ENCODE peak calls at places on chromosome 5, in ten cellular contexts. D is cardiac muscle cell; R is dorsolateral prefrontal cortex; H is breast epithelium; C is SJCRH30; N is right atrium auricular region; G is effector memory CD4-positive, alpha-beta T cell; F is PC-3; K is SJSA1; W is CD8-positive, alpha-beta memory T cell. T is an unnamed sample.

GRCh38 chr5:43007246-43007910 is 32.7 kb downstream of the ANXA2R start:
- DNase-seq in D (peak; percentile 96), R (peak; percentile 23), H (no peak), C (peak; percentile 96), N (peak; percentile 81), G (peak; percentile 57), F (peak; percentile 89), K (peak; percentile 85), W (peak; percentile 85), T (peak; percentile 47)

GRCh38 chr5:74665823-74666222 is 19.2 kb upstream of the HEXB start:
- DNase-seq in D (no peak), R (no peak), H (no peak), C (no peak), N (no peak), G (no peak), F (no peak), K (no peak), W (no peak), T (no peak)

GRCh38 chr5:14810282-14810681 is 61.3 kb downstream of the ANKH start:
- DNase-seq in D (no peak), R (no peak), H (no peak), C (no peak), N (no peak), G (no peak), F (no peak), K (no peak), W (no peak), T (no peak)

GRCh38 chr5:147669113-147669869 is 113.2 kb downstream of the JAKMIP2 start:
- DNase-seq in D (no peak), R (peak; percentile 78), H (no peak), C (no peak), N (no peak), G (no peak), F (no peak), K (no peak), W (no peak), T (no peak)

GRCh38 chr5:124410539-124410938 is 335.9 kb downstream of the ZNF608 start:
- DNase-seq in D (no peak), R (no peak), H (no peak), C (no peak), N (no peak), G (no peak), F (no peak), K (no peak), W (no peak), T (no peak)

GRCh38 chr5:34854459-34855174 is 15.7 kb downstream of the TTC23L start:
- DNase-seq in D (no peak), R (no peak), H (no peak), C (no peak), N (no peak), G (no peak), F (peak; percentile 30), K (no peak), W (no peak), T (no peak)

GRCh38 chr5:97635553-97635952 is 452.5 kb upstream of the RIOK2 start:
- DNase-seq in D (no peak), R (no peak), H (no peak), C (no peak), N (no peak), G (no peak), F (no peak), K (no peak), W (no peak), T (no peak)

GRCh38 chr5:150464554-150465012 is 15.0 kb upstream of the RPS14 start:
- DNase-seq in D (peak; percentile 78), R (no peak), H (no peak), C (no peak), N (no peak), G (no peak), F (no peak), K (no peak), W (no peak), T (no peak)

GRCh38 chr5:3593771-3594513 is 1.7 kb upstream of the IRX1 start:
- DNase-seq in D (no peak), R (no peak), H (no peak), C (no peak), N (no peak), G (no peak), F (no peak), K (no peak), W (no peak), T (no peak)

GRCh38 chr5:129174447-129174846 is 79.9 kb downstream of the ISOC1 start:
- DNase-seq in D (no peak), R (no peak), H (no peak), C (no peak), N (no peak), G (no peak), F (no peak), K (no peak), W (no peak), T (no peak)

GRCh38 chr5:61486476-61486875 is 154.4 kb downstream of the ZSWIM6 start:
- DNase-seq in D (no peak), R (no peak), H (no peak), C (peak; percentile 32), N (no peak), G (no peak), F (no peak), K (no peak), W (no peak), T (no peak)

GRCh38 chr5:169171495-169171894 is 129.4 kb downstream of the SLIT3 start:
- DNase-seq in D (no peak), R (no peak), H (no peak), C (no peak), N (no peak), G (no peak), F (no peak), K (no peak), W (no peak), T (no peak)

GRCh38 chr5:93249651-93250289 is 331.2 kb downstream of the NR2F1-AS1 start:
- DNase-seq in D (peak; percentile 78), R (no peak), H (no peak), C (peak; percentile 61), N (no peak), G (no peak), F (peak; percentile 76), K (no peak), W (no peak), T (no peak)

GRCh38 chr5:168916852-168917251 is 337.7 kb upstream of the PANK3 start:
- DNase-seq in D (peak; percentile 45), R (no peak), H (no peak), C (no peak), N (no peak), G (no peak), F (peak; percentile 9), K (no peak), W (no peak), T (no peak)

GRCh38 chr5:16976625-16977008 is 40.5 kb upstream of the MYO10 start:
- DNase-seq in D (no peak), R (no peak), H (no peak), C (no peak), N (no peak), G (no peak), F (no peak), K (no peak), W (no peak), T (no peak)

DNA sequence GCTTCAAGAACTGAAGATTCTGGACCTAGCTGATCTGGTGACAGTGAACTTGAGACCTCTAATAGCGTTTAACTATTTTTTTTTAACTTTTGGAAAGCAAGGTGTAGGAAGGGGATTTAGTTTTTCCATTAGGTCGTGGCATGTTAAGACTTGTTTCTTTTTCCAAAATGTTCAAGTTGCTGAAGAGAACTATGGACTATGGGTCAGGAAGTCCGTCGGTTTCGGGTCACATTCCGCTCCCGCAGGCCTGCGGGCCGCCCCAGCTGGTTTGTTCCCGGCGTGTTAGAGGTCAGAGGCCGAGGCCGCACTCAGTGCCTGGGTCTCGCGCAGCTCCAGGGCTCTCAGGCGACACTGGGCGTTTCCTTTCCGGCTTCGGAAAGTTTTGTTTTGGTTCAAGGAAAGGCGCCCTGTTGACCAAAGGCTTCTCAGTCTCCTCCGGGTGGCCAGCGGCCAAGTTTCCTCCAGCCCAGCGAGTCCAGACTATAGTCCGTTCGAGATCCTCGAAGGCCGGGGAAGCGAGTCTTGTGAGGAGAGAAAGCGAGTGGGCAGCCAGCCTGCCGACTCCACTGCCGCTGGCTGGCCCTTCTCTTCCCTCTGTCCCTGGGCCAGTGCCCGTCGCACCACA is 586 bp upstream of the FCHO2 start:
- DNase-seq in D (peak; percentile 87), R (peak; percentile 50), H (peak; percentile 71), C (no peak), N (peak; percentile 88), G (peak; percentile 1), F (no peak), K (no peak), W (no peak), T (no peak)
- H3K27ac ChIP-seq in D (peak overlapping the region; percentile 88), R (peak overlapping the region; percentile 97), H (peak overlapping the region; percentile 99), C (peak overlapping the region; percentile 70), N (peak overlapping the region; percentile 97), G (no peak overlapping the region), F (peak overlapping the region; percentile 88), K (peak overlapping the region; percentile 78), W (peak overlapping the region; percentile 74), T (peak overlapping the region; percentile 97)

DNA sequence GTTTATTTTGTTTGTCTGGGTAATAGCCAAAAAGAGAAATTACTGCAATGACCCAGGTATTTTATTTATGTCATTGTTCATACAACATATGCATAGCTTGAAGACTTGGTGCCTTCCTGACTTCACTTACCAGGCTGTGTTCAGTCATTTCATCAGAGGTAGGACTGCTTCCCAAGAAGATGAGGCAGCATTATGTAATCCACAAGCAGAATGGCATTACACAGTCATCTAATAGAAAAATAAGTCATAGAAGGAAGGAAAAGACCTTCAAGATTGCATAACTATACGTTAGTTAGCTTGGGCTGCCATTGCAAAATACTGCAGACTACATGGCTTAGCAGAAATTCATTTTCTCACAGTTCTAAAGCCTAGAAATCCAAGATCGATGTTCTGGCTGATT is 167.5 kb downstream of the NMUR2 start:
- DNase-seq in D (no peak), R (no peak), H (no peak), C (no peak), N (no peak), G (no peak), F (no peak), K (no peak), W (no peak), T (no peak)
- H3K27ac ChIP-seq in D (no peak overlapping the region), R (no peak overlapping the region), H (no peak overlapping the region), C (no peak overlapping the region), N (no peak overlapping the region), G (no peak overlapping the region), F (no peak overlapping the region), K (no peak overlapping the region), W (no peak overlapping the region), T (no peak overlapping the region)

DNA sequence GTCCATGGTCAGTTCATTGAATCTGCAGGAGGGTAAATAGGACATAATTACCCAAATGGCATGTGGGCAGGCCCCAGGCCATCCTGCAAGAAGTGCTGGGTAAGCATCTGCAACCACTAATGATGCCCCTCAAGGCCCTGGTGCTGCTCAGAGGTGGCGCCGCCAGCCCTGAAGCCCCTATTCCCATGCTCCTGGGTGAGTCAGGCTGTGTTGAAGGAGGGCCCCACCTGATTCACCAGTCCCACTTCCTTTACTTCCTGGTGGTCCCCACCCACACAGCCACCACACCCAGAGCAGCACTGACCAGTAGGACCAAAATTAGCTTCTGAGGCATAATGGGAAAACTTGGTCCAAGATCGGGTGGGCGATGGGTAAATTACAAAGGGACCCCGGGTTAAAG is 120.4 kb upstream of the SPRY4 start:
- DNase-seq in D (no peak), R (no peak), H (no peak), C (no peak), N (no peak), G (no peak), F (no peak), K (peak; percentile 100), W (no peak), T (no peak)
- H3K27ac ChIP-seq in D (no peak overlapping the region), R (no peak overlapping the region), H (peak overlapping the region; percentile 72), C (peak overlapping the region; percentile 58), N (no peak overlapping the region), G (no peak overlapping the region), F (no peak overlapping the region), K (peak overlapping the region; percentile 99), W (no peak overlapping the region), T (no peak overlapping the region)

GRCh38 chr5:172943283-172943841 is 15.9 kb upstream of the RPL26L1 start:
- DNase-seq in D (peak; percentile 93), R (no peak), H (no peak), C (peak; percentile 58), N (no peak), G (no peak), F (no peak), K (peak; percentile 100), W (peak; percentile 30), T (peak; percentile 40)
- H3K27ac ChIP-seq in D (no peak overlapping the region), R (peak overlapping the region; percentile 57), H (no peak overlapping the region), C (peak overlapping the region; percentile 55), N (peak overlapping the region; percentile 9), G (no peak overlapping the region), F (no peak overlapping the region), K (peak overlapping the region; percentile 98), W (no peak overlapping the region), T (no peak overlapping the region)

T was measured in caudate nucleus.